ENCODE peak calls at places on chromosome 21, in nine cellular contexts. D is IMR-90, O is lower leg skin, X is mesothelial cell of epicardium, I is RWPE1, T is breast epithelium, M is left lung, Y is type B pancreatic cell, J is AG09319. H is an unnamed sample.
A peak's percentile ranks its signal among the peaks of the same experiment; 100 is the strongest.

GRCh38 chr21:19995253-19995652 is 1003.0 kb upstream of the NCAM2 start:
- DNase-seq in O (no peak), X (no peak), Y (no peak), J (no peak), T (no peak), M (no peak), I (no peak), D (no peak), H (no peak)

GRCh38 chr21:38036016-38036415 is 119.8 kb upstream of the KCNJ6 start:
- DNase-seq in I (no peak), X (no peak), Y (no peak), J (no peak), O (no peak), T (no peak), D (no peak), M (no peak), H (no peak)

GRCh38 chr21:39805983-39806382 is 61.0 kb downstream of the IGSF5 start:
- DNase-seq in I (no peak), X (no peak), Y (no peak), O (no peak), M (no peak), D (no peak), T (no peak), J (no peak), H (no peak)

GRCh38 chr21:28587748-28588147 is 404.9 kb downstream of the LTN1 start:
- DNase-seq in D (peak; percentile 24), X (no peak), O (no peak), T (no peak), M (no peak), I (peak; percentile 6), Y (no peak), J (no peak), H (no peak)

GRCh38 chr21:37139902-37140301 is 66.8 kb downstream of the TTC3 start:
- DNase-seq in O (no peak), T (no peak), J (no peak), I (no peak), M (no peak), D (peak; percentile 71), Y (no peak), X (no peak), H (no peak)

GRCh38 chr21:30072496-30072895 is 94.1 kb downstream of the CLDN17 start:
- DNase-seq in D (no peak), O (no peak), J (no peak), I (peak; percentile 44), T (no peak), Y (no peak), M (no peak), X (no peak), H (no peak)

GRCh38 chr21:29613021-29613420 is 314.3 kb downstream of the BACH1 start:
- DNase-seq in X (no peak), D (peak; percentile 10), M (no peak), T (no peak), I (no peak), J (no peak), O (no peak), Y (no peak), H (no peak)

GRCh38 chr21:17513214-17514123 is 626 bp downstream of the CXADR start:
- DNase-seq in I (peak; percentile 22), D (no peak), Y (peak; percentile 73), T (no peak), O (no peak), J (no peak), X (peak; percentile 35), M (peak; percentile 78), H (no peak)

GRCh38 chr21:16551101-16551695 is 821.4 kb downstream of the USP25 start:
- DNase-seq in I (no peak), M (no peak), Y (no peak), J (no peak), O (no peak), T (no peak), D (no peak), X (no peak), H (no peak)

GRCh38 chr21:23130308-23130707 is 2132.1 kb downstream of the NCAM2 start:
- DNase-seq in D (no peak), I (no peak), Y (no peak), X (no peak), J (no peak), O (no peak), M (no peak), T (no peak), H (no peak)

GRCh38 chr21:29326914-29327554 is 28.3 kb downstream of the BACH1 start:
- DNase-seq in D (no peak), I (no peak), Y (no peak), T (no peak), M (no peak), J (no peak), O (no peak), X (no peak), H (no peak)

DNA sequence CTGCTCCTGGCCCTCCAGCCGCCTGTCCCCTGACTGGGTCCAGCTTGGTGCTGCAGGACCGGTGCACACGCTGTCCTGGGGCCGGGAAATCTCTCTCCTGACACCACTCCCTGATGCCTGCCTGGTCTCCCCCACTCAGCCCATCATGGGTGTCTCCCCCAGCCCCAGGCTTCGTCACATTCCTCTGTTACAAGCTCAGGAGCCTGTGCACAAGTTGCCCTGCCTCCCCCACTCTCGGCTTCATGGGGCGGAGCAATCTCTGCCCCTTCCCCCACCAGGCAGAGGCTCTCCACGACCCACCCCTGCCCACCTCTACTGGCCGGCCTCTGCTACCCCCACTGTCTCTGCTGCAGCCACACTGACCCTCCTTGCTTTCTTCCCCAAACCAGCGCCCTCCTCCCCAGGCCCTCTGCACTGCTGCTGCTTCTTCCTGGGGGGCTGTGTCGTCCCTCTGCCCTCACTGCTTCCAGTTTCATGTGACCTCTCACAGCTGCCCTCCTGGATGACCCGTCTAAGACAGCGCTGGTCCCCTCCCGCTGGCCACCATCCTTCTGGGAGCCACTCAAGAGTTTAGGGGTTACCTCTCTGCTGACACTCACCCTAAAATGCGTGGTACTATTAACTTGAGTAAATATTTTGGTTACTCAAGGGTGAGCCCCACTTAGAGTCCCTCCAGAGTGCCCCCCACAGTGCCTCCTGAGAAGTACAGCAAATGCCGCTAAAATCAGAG is 5.7 kb upstream of the RIPK4 start:
- DNase-seq in I (no peak), M (no peak), D (no peak), T (peak; percentile 30), Y (no peak), O (no peak), X (no peak), J (no peak), H (no peak)
- TF ChIP-seq CTCF in I (no peak), M (no peak), D (no peak), T (no peak), Y (no peak), O (no peak), X (no peak), J (no peak), H (no peak)

GRCh38 chr21:32844653-32845443 is 73.3 kb upstream of the PAXBP1 start:
- DNase-seq in I (peak; percentile 55), M (no peak), D (peak; percentile 43), J (no peak), O (no peak), Y (no peak), X (no peak), T (no peak), H (no peak)
- TF ChIP-seq CTCF in I (no peak), M (no peak), D (no peak), J (peak; percentile 5), O (no peak), Y (no peak), X (no peak), T (no peak), H (no peak)

GRCh38 chr21:21688877-21689276 is 690.7 kb downstream of the NCAM2 start:
- DNase-seq in D (peak; percentile 37), Y (no peak), X (no peak), I (no peak), T (no peak), O (no peak), J (no peak), M (peak; percentile 34), H (no peak)
- TF ChIP-seq CTCF in D (peak; percentile 61), Y (peak; percentile 62), X (no peak), I (no peak), T (no peak), O (no peak), J (peak; percentile 44), M (peak; percentile 15), H (peak; percentile 67)

GRCh38 chr21:25639167-25639921 is at the start of gene JAM2:
- DNase-seq in M (peak; percentile 75), Y (peak; percentile 71), I (no peak), O (no peak), T (no peak), D (peak; percentile 29), X (peak; percentile 31), J (no peak), H (no peak)
- TF ChIP-seq CTCF in M (no peak), Y (peak; percentile 58), I (no peak), O (no peak), T (no peak), D (peak; percentile 29), X (no peak), J (peak; percentile 24), H (peak; percentile 52)

GRCh38 chr21:44572959-44573583 is 458 bp upstream of the KRTAP10-4 start:
- DNase-seq in Y (no peak), I (no peak), J (no peak), O (no peak), D (peak; percentile 2), T (peak; percentile 41), X (no peak), M (no peak), H (peak; percentile 44)

GRCh38 chr21:44575307-44576024 is 1.9 kb downstream of the KRTAP10-4 start:
- DNase-seq in I (no peak), M (no peak), X (no peak), O (no peak), Y (no peak), T (no peak), J (no peak), D (no peak), H (no peak)

GRCh38 chr21:44571844-44572782 is 1.4 kb upstream of the KRTAP10-4 start:
- DNase-seq in D (no peak), T (peak; percentile 43), J (no peak), Y (no peak), O (peak; percentile 10), M (peak; percentile 75), I (no peak), X (no peak), H (peak; percentile 81)

GRCh38 chr21:44576025-44576420 is 2.5 kb downstream of the KRTAP10-4 start:
- DNase-seq in T (peak; percentile 48), X (no peak), M (no peak), Y (no peak), J (no peak), D (no peak), I (no peak), O (no peak), H (no peak)

GRCh38 chr21:44574457-44575306 is 1.2 kb downstream of the KRTAP10-4 start:
- DNase-seq in M (no peak), Y (no peak), I (no peak), O (no peak), J (no peak), D (no peak), T (peak; percentile 27), X (no peak), H (no peak)
- TF ChIP-seq CTCF in M (no peak), Y (no peak), I (no peak), O (no peak), J (no peak), D (no peak), T (no peak), X (no peak), H (no peak)

H was measured in osteocyte.